ENCODE peak calls at places on chromosomes 12 and 14, in eight cellular contexts. One of them, this sample, is unnamed.

GRCh38 chr12:98453070-98453469 is 62.3 kb upstream of the TMPO start:
- DNase-seq in left cardiac atrium: no peak
- DNase-seq in AG04450: no peak
- DNase-seq in T-helper 9 cell: no peak
- DNase-seq in EH: no peak
- DNase-seq in activated CD4-positive, alpha-beta T cell treated with anti-CD3 and anti-CD28 coated beads, Interleukin-2, amount 50 U/mL, for 24 hours: no peak
- DNase-seq in activated T-helper 1 cell treated with anti-CD3 and anti-CD28 coated beads, Interleukin-2, amount 50 U/mL, for 16 hours: no peak
- DNase-seq in HuH-7.5: no peak
- DNase-seq in this sample: no peak

GRCh38 chr12:58487280-58488141 is 432.8 kb downstream of the LRIG3 start:
- DNase-seq in AG04450: no peak
- DNase-seq in EH: peak; percentile 84
- DNase-seq in T-helper 9 cell: no peak
- DNase-seq in HuH-7.5: no peak
- DNase-seq in activated CD4-positive, alpha-beta T cell treated with anti-CD3 and anti-CD28 coated beads, Interleukin-2, amount 50 U/mL, for 24 hours: no peak
- DNase-seq in left cardiac atrium: no peak
- DNase-seq in activated T-helper 1 cell treated with anti-CD3 and anti-CD28 coated beads, Interleukin-2, amount 50 U/mL, for 16 hours: no peak
- DNase-seq in this sample: no peak

GRCh38 chr14:93089501-93090269 is 26.0 kb downstream of the ITPK1 start:
- DNase-seq in activated T-helper 1 cell treated with anti-CD3 and anti-CD28 coated beads, Interleukin-2, amount 50 U/mL, for 16 hours: no peak
- DNase-seq in HuH-7.5: no peak
- DNase-seq in EH: peak; percentile 54
- DNase-seq in AG04450: no peak
- DNase-seq in left cardiac atrium: no peak
- DNase-seq in activated CD4-positive, alpha-beta T cell treated with anti-CD3 and anti-CD28 coated beads, Interleukin-2, amount 50 U/mL, for 24 hours: no peak
- DNase-seq in T-helper 9 cell: no peak
- DNase-seq in this sample: no peak

GRCh38 chr14:106141242-106142220 is 615.1 kb downstream of the TMEM121 start:
- DNase-seq in left cardiac atrium: no peak
- DNase-seq in EH: no peak
- DNase-seq in activated CD4-positive, alpha-beta T cell treated with anti-CD3 and anti-CD28 coated beads, Interleukin-2, amount 50 U/mL, for 24 hours: no peak
- DNase-seq in AG04450: no peak
- DNase-seq in HuH-7.5: no peak
- DNase-seq in T-helper 9 cell: peak; percentile 37
- DNase-seq in activated T-helper 1 cell treated with anti-CD3 and anti-CD28 coated beads, Interleukin-2, amount 50 U/mL, for 16 hours: no peak
- DNase-seq in this sample: no peak

GRCh38 chr12:58285551-58285950 is 344.2 kb downstream of the ATP23 start:
- DNase-seq in activated T-helper 1 cell treated with anti-CD3 and anti-CD28 coated beads, Interleukin-2, amount 50 U/mL, for 16 hours: no peak
- DNase-seq in left cardiac atrium: no peak
- DNase-seq in EH: peak; percentile 10
- DNase-seq in activated CD4-positive, alpha-beta T cell treated with anti-CD3 and anti-CD28 coated beads, Interleukin-2, amount 50 U/mL, for 24 hours: no peak
- DNase-seq in T-helper 9 cell: no peak
- DNase-seq in AG04450: no peak
- DNase-seq in HuH-7.5: no peak
- DNase-seq in this sample: no peak

GRCh38 chr14:35365130-35366047 is 39.2 kb downstream of the NFKBIA start:
- DNase-seq in AG04450: no peak
- DNase-seq in activated CD4-positive, alpha-beta T cell treated with anti-CD3 and anti-CD28 coated beads, Interleukin-2, amount 50 U/mL, for 24 hours: peak; percentile 48
- DNase-seq in EH: peak; percentile 91
- DNase-seq in activated T-helper 1 cell treated with anti-CD3 and anti-CD28 coated beads, Interleukin-2, amount 50 U/mL, for 16 hours: no peak
- DNase-seq in left cardiac atrium: peak; percentile 84
- DNase-seq in T-helper 9 cell: no peak
- DNase-seq in HuH-7.5: no peak
- DNase-seq in this sample: peak; percentile 94

GRCh38 chr12:46585854-46586621 is 213.5 kb upstream of the SLC38A2 start:
- DNase-seq in EH: peak; percentile 87
- DNase-seq in left cardiac atrium: no peak
- DNase-seq in HuH-7.5: no peak
- DNase-seq in activated T-helper 1 cell treated with anti-CD3 and anti-CD28 coated beads, Interleukin-2, amount 50 U/mL, for 16 hours: peak; percentile 13
- DNase-seq in activated CD4-positive, alpha-beta T cell treated with anti-CD3 and anti-CD28 coated beads, Interleukin-2, amount 50 U/mL, for 24 hours: no peak
- DNase-seq in AG04450: peak; percentile 78
- DNase-seq in T-helper 9 cell: peak; percentile 4
- DNase-seq in this sample: no peak

GRCh38 chr12:65170245-65170881 is 980 bp downstream of the LEMD3 start:
- DNase-seq in activated T-helper 1 cell treated with anti-CD3 and anti-CD28 coated beads, Interleukin-2, amount 50 U/mL, for 16 hours: peak; percentile 36
- DNase-seq in AG04450: no peak
- DNase-seq in HuH-7.5: peak; percentile 60
- DNase-seq in activated CD4-positive, alpha-beta T cell treated with anti-CD3 and anti-CD28 coated beads, Interleukin-2, amount 50 U/mL, for 24 hours: peak; percentile 29
- DNase-seq in left cardiac atrium: peak; percentile 77
- DNase-seq in T-helper 9 cell: peak; percentile 66
- DNase-seq in EH: peak; percentile 63
- DNase-seq in this sample: peak; percentile 75

GRCh38 chr12:5518584-5519365 is 86.9 kb downstream of the NTF3 start:
- DNase-seq in activated CD4-positive, alpha-beta T cell treated with anti-CD3 and anti-CD28 coated beads, Interleukin-2, amount 50 U/mL, for 24 hours: no peak
- DNase-seq in activated T-helper 1 cell treated with anti-CD3 and anti-CD28 coated beads, Interleukin-2, amount 50 U/mL, for 16 hours: no peak
- DNase-seq in T-helper 9 cell: no peak
- DNase-seq in HuH-7.5: no peak
- DNase-seq in left cardiac atrium: no peak
- DNase-seq in EH: no peak
- DNase-seq in AG04450: no peak
- DNase-seq in this sample: no peak

GRCh38 chr14:54719406-54719805 is 152.5 kb downstream of the SAMD4A start:
- DNase-seq in EH: no peak
- DNase-seq in activated CD4-positive, alpha-beta T cell treated with anti-CD3 and anti-CD28 coated beads, Interleukin-2, amount 50 U/mL, for 24 hours: no peak
- DNase-seq in activated T-helper 1 cell treated with anti-CD3 and anti-CD28 coated beads, Interleukin-2, amount 50 U/mL, for 16 hours: no peak
- DNase-seq in left cardiac atrium: no peak
- DNase-seq in HuH-7.5: no peak
- DNase-seq in AG04450: no peak
- DNase-seq in T-helper 9 cell: no peak
- DNase-seq in this sample: no peak

GRCh38 chr12:90854136-90854689 is 100.8 kb downstream of the CCER1 start:
- DNase-seq in activated CD4-positive, alpha-beta T cell treated with anti-CD3 and anti-CD28 coated beads, Interleukin-2, amount 50 U/mL, for 24 hours: no peak
- DNase-seq in HuH-7.5: no peak
- DNase-seq in T-helper 9 cell: no peak
- DNase-seq in AG04450: peak; percentile 13
- DNase-seq in left cardiac atrium: no peak
- DNase-seq in activated T-helper 1 cell treated with anti-CD3 and anti-CD28 coated beads, Interleukin-2, amount 50 U/mL, for 16 hours: no peak
- DNase-seq in EH: peak; percentile 50
- DNase-seq in this sample: no peak

GRCh38 chr12:67820694-67821093 is 168.6 kb upstream of the IFNG-AS1 start:
- DNase-seq in activated CD4-positive, alpha-beta T cell treated with anti-CD3 and anti-CD28 coated beads, Interleukin-2, amount 50 U/mL, for 24 hours: no peak
- DNase-seq in T-helper 9 cell: no peak
- DNase-seq in left cardiac atrium: no peak
- DNase-seq in HuH-7.5: no peak
- DNase-seq in AG04450: no peak
- DNase-seq in EH: no peak
- DNase-seq in activated T-helper 1 cell treated with anti-CD3 and anti-CD28 coated beads, Interleukin-2, amount 50 U/mL, for 16 hours: no peak
- DNase-seq in this sample: no peak

GRCh38 chr14:56390859-56391258 is 188.7 kb upstream of the TMEM260 start:
- DNase-seq in AG04450: no peak
- DNase-seq in activated CD4-positive, alpha-beta T cell treated with anti-CD3 and anti-CD28 coated beads, Interleukin-2, amount 50 U/mL, for 24 hours: no peak
- DNase-seq in T-helper 9 cell: no peak
- DNase-seq in activated T-helper 1 cell treated with anti-CD3 and anti-CD28 coated beads, Interleukin-2, amount 50 U/mL, for 16 hours: no peak
- DNase-seq in HuH-7.5: no peak
- DNase-seq in left cardiac atrium: no peak
- DNase-seq in EH: no peak
- DNase-seq in this sample: no peak

GRCh38 chr12:70040141-70040540 is 203.1 kb upstream of the CNOT2 start:
- DNase-seq in EH: no peak
- DNase-seq in activated T-helper 1 cell treated with anti-CD3 and anti-CD28 coated beads, Interleukin-2, amount 50 U/mL, for 16 hours: no peak
- DNase-seq in T-helper 9 cell: no peak
- DNase-seq in AG04450: no peak
- DNase-seq in HuH-7.5: no peak
- DNase-seq in left cardiac atrium: no peak
- DNase-seq in activated CD4-positive, alpha-beta T cell treated with anti-CD3 and anti-CD28 coated beads, Interleukin-2, amount 50 U/mL, for 24 hours: no peak
- DNase-seq in this sample: no peak

GRCh38 chr12:47768323-47768811 is 4.7 kb upstream of the SLC48A1 start:
- DNase-seq in left cardiac atrium: no peak
- DNase-seq in AG04450: no peak
- DNase-seq in HuH-7.5: peak; percentile 72
- DNase-seq in activated CD4-positive, alpha-beta T cell treated with anti-CD3 and anti-CD28 coated beads, Interleukin-2, amount 50 U/mL, for 24 hours: no peak
- DNase-seq in T-helper 9 cell: no peak
- DNase-seq in EH: peak; percentile 56
- DNase-seq in activated T-helper 1 cell treated with anti-CD3 and anti-CD28 coated beads, Interleukin-2, amount 50 U/mL, for 16 hours: no peak
- DNase-seq in this sample: no peak

GRCh38 chr12:22100952-22101748 is 55.1 kb downstream of the CMAS start:
- DNase-seq in activated T-helper 1 cell treated with anti-CD3 and anti-CD28 coated beads, Interleukin-2, amount 50 U/mL, for 16 hours: no peak
- DNase-seq in T-helper 9 cell: no peak
- DNase-seq in left cardiac atrium: peak; percentile 28
- DNase-seq in AG04450: peak; percentile 15
- DNase-seq in activated CD4-positive, alpha-beta T cell treated with anti-CD3 and anti-CD28 coated beads, Interleukin-2, amount 50 U/mL, for 24 hours: no peak
- DNase-seq in EH: peak; percentile 60
- DNase-seq in HuH-7.5: no peak
- DNase-seq in this sample: peak; percentile 60

GRCh38 chr12:100795193-100796179 is 910 bp downstream of the ANO4 start:
- DNase-seq in EH: peak; percentile 21
- DNase-seq in activated CD4-positive, alpha-beta T cell treated with anti-CD3 and anti-CD28 coated beads, Interleukin-2, amount 50 U/mL, for 24 hours: no peak
- DNase-seq in activated T-helper 1 cell treated with anti-CD3 and anti-CD28 coated beads, Interleukin-2, amount 50 U/mL, for 16 hours: no peak
- DNase-seq in HuH-7.5: no peak
- DNase-seq in left cardiac atrium: no peak
- DNase-seq in T-helper 9 cell: no peak
- DNase-seq in AG04450: no peak
- DNase-seq in this sample: no peak

GRCh38 chr14:65957631-65958205 is 528.5 kb upstream of the CCDC196 start:
- DNase-seq in activated T-helper 1 cell treated with anti-CD3 and anti-CD28 coated beads, Interleukin-2, amount 50 U/mL, for 16 hours: no peak
- DNase-seq in activated CD4-positive, alpha-beta T cell treated with anti-CD3 and anti-CD28 coated beads, Interleukin-2, amount 50 U/mL, for 24 hours: no peak
- DNase-seq in EH: no peak
- DNase-seq in AG04450: no peak
- DNase-seq in T-helper 9 cell: no peak
- DNase-seq in left cardiac atrium: no peak
- DNase-seq in HuH-7.5: no peak
- DNase-seq in this sample: no peak

GRCh38 chr12:31306871-31307270 is 19.1 kb downstream of the SINHCAF start:
- DNase-seq in left cardiac atrium: no peak
- DNase-seq in activated CD4-positive, alpha-beta T cell treated with anti-CD3 and anti-CD28 coated beads, Interleukin-2, amount 50 U/mL, for 24 hours: no peak
- DNase-seq in AG04450: no peak
- DNase-seq in EH: no peak
- DNase-seq in T-helper 9 cell: no peak
- DNase-seq in activated T-helper 1 cell treated with anti-CD3 and anti-CD28 coated beads, Interleukin-2, amount 50 U/mL, for 16 hours: no peak
- DNase-seq in HuH-7.5: no peak
- DNase-seq in this sample: no peak

GRCh38 chr12:123111498-123112165 is 39.3 kb downstream of the PITPNM2 start:
- DNase-seq in activated CD4-positive, alpha-beta T cell treated with anti-CD3 and anti-CD28 coated beads, Interleukin-2, amount 50 U/mL, for 24 hours: no peak
- DNase-seq in left cardiac atrium: no peak
- DNase-seq in T-helper 9 cell: no peak
- DNase-seq in EH: peak; percentile 49
- DNase-seq in HuH-7.5: no peak
- DNase-seq in AG04450: no peak
- DNase-seq in activated T-helper 1 cell treated with anti-CD3 and anti-CD28 coated beads, Interleukin-2, amount 50 U/mL, for 16 hours: no peak
- DNase-seq in this sample: no peak

GRCh38 chr12:1829306-1829900 is 9.0 kb downstream of the LRTM2 start:
- DNase-seq in T-helper 9 cell: no peak
- DNase-seq in left cardiac atrium: no peak
- DNase-seq in activated T-helper 1 cell treated with anti-CD3 and anti-CD28 coated beads, Interleukin-2, amount 50 U/mL, for 16 hours: no peak
- DNase-seq in AG04450: no peak
- DNase-seq in activated CD4-positive, alpha-beta T cell treated with anti-CD3 and anti-CD28 coated beads, Interleukin-2, amount 50 U/mL, for 24 hours: no peak
- DNase-seq in HuH-7.5: no peak
- DNase-seq in EH: no peak
- DNase-seq in this sample: no peak

GRCh38 chr14:66066991-66067788 is 419.0 kb upstream of the CCDC196 start:
- DNase-seq in activated CD4-positive, alpha-beta T cell treated with anti-CD3 and anti-CD28 coated beads, Interleukin-2, amount 50 U/mL, for 24 hours: no peak
- DNase-seq in T-helper 9 cell: no peak
- DNase-seq in activated T-helper 1 cell treated with anti-CD3 and anti-CD28 coated beads, Interleukin-2, amount 50 U/mL, for 16 hours: no peak
- DNase-seq in AG04450: no peak
- DNase-seq in EH: no peak
- DNase-seq in left cardiac atrium: no peak
- DNase-seq in HuH-7.5: no peak
- DNase-seq in this sample: no peak

GRCh38 chr14:105889666-105890473 is 363.5 kb downstream of the TMEM121 start:
- DNase-seq in activated CD4-positive, alpha-beta T cell treated with anti-CD3 and anti-CD28 coated beads, Interleukin-2, amount 50 U/mL, for 24 hours: no peak
- DNase-seq in T-helper 9 cell: no peak
- DNase-seq in activated T-helper 1 cell treated with anti-CD3 and anti-CD28 coated beads, Interleukin-2, amount 50 U/mL, for 16 hours: no peak
- DNase-seq in HuH-7.5: no peak
- DNase-seq in AG04450: no peak
- DNase-seq in EH: no peak
- DNase-seq in left cardiac atrium: peak; percentile 10
- DNase-seq in this sample: peak; percentile 27

GRCh38 chr14:68939893-68940613 is 39.0 kb downstream of the ACTN1 start:
- DNase-seq in T-helper 9 cell: no peak
- DNase-seq in AG04450: peak; percentile 80
- DNase-seq in EH: peak; percentile 100
- DNase-seq in activated CD4-positive, alpha-beta T cell treated with anti-CD3 and anti-CD28 coated beads, Interleukin-2, amount 50 U/mL, for 24 hours: no peak
- DNase-seq in activated T-helper 1 cell treated with anti-CD3 and anti-CD28 coated beads, Interleukin-2, amount 50 U/mL, for 16 hours: no peak
- DNase-seq in HuH-7.5: no peak
- DNase-seq in left cardiac atrium: peak; percentile 90
- DNase-seq in this sample: peak; percentile 98

GRCh38 chr12:113005759-113006158 is 27.4 kb downstream of the OAS2 start:
- DNase-seq in HuH-7.5: no peak
- DNase-seq in activated T-helper 1 cell treated with anti-CD3 and anti-CD28 coated beads, Interleukin-2, amount 50 U/mL, for 16 hours: no peak
- DNase-seq in T-helper 9 cell: no peak
- DNase-seq in activated CD4-positive, alpha-beta T cell treated with anti-CD3 and anti-CD28 coated beads, Interleukin-2, amount 50 U/mL, for 24 hours: no peak
- DNase-seq in AG04450: no peak
- DNase-seq in EH: no peak
- DNase-seq in left cardiac atrium: no peak
- DNase-seq in this sample: no peak

This sample was measured in tibial artery.